ENCODE peak calls at places on chromosomes 6 and 20, in seven cellular contexts. L is activated T-helper 2 cell treated with anti-CD3 and anti-CD28 coated beads, Interferon-gamma antibody, Interleukin-2, Interleukin-4, amounts not matched to agents 10 μg/mL and 5 μg/mL and 100 μg/mL, durations not matched to agents 14 hours and 24 hours and 36 hours; C is G401; H is kidney tubule cell; P is stimulated activated CD4-positive, alpha-beta T cell treated with anti-CD3 and anti-CD28 coated beads, TNF-alpha, amount 100 ng/mL, for 1 hour; Q is tibial artery; I is GM12865. Z is an unnamed sample.

GRCh38 chr20:11917663-11918062 is at the start of gene BTBD3:
- DNase-seq in L (no peak), C (peak), H (peak), P (no peak), Q (peak), I (no peak), Z (peak)

GRCh38 chr6:169692516-169692915 is 9.3 kb downstream of the WDR27 start:
- DNase-seq in C (no peak), Q (no peak), H (no peak), L (no peak), I (no peak), P (no peak), Z (no peak)

GRCh38 chr6:126302191-126302590 is 37.7 kb upstream of the CENPW start:
- DNase-seq in H (peak), Q (no peak), P (no peak), L (no peak), C (no peak), I (no peak), Z (no peak)

GRCh38 chr6:68082086-68082485 is 553.0 kb upstream of the ADGRB3 start:
- DNase-seq in L (no peak), H (peak), P (no peak), C (no peak), Q (no peak), I (no peak), Z (no peak)

GRCh38 chr6:101000334-101000733 is 119.2 kb upstream of the ASCC3 start:
- DNase-seq in Q (no peak), L (no peak), P (no peak), I (no peak), H (no peak), C (no peak), Z (no peak)

GRCh38 chr6:6788394-6789020 is 200.0 kb downstream of the LY86 start:
- DNase-seq in C (no peak), H (no peak), P (no peak), L (no peak), I (peak), Q (no peak), Z (no peak)

GRCh38 chr6:31293343-31293742 is 21.5 kb upstream of the HLA-C start:
- DNase-seq in I (no peak), C (no peak), H (peak), L (no peak), Q (no peak), P (no peak), Z (no peak)

GRCh38 chr6:91213229-91213901 is 626.5 kb upstream of the MAP3K7 start:
- DNase-seq in C (no peak), I (no peak), Q (no peak), H (no peak), L (no peak), P (no peak), Z (no peak)

GRCh38 chr6:105488521-105489212 is 85.8 kb upstream of the PREP start:
- DNase-seq in H (no peak), Q (no peak), P (no peak), C (no peak), I (peak), L (no peak), Z (no peak)

Z was measured in putamen.